ENCODE peak calls at places on chromosome 14, in nine cellular contexts. A is A549, O is fibroblast of mammary gland, K is HL-60, R is AG04450, Y is kidney epithelial cell, P is NB4, G is mammary epithelial cell, U is lung. W is an unnamed sample.

GRCh38 chr14:73770977-73771847 is 57.0 kb upstream of the PNMA1 start:
- DNase-seq in A (no peak), O (no peak), K (no peak), R (no peak), Y (no peak), P (no peak), G (no peak), U (no peak), W (no peak)

GRCh38 chr14:75566321-75566720 is 12.1 kb upstream of the FLVCR2 start:
- DNase-seq in A (no peak), O (peak), K (no peak), R (no peak), Y (no peak), P (no peak), G (no peak), U (no peak), W (peak)

GRCh38 chr14:101836131-101836530 is 74.6 kb downstream of the PPP2R5C start:
- DNase-seq in A (no peak), O (peak), K (no peak), R (no peak), Y (no peak), P (no peak), G (no peak), U (no peak), W (no peak)

GRCh38 chr14:50366589-50366988 is 30.1 kb downstream of the CDKL1 start:
- DNase-seq in A (no peak), O (no peak), K (no peak), R (no peak), Y (no peak), P (no peak), G (no peak), U (no peak), W (no peak)

GRCh38 chr14:103103461-103104388 is 9.2 kb downstream of the EXOC3L4 start:
- DNase-seq in A (peak), O (peak), K (peak), R (no peak), Y (no peak), P (peak), G (peak), U (no peak), W (peak)

GRCh38 chr14:68283378-68284123 is 464.0 kb downstream of the RAD51B start:
- DNase-seq in A (no peak), O (no peak), K (no peak), R (no peak), Y (no peak), P (no peak), G (no peak), U (no peak), W (peak)

GRCh38 chr14:33062476-33062875 is 123.8 kb downstream of the NPAS3 start:
- DNase-seq in A (no peak), O (no peak), K (no peak), R (no peak), Y (no peak), P (no peak), G (no peak), U (no peak), W (no peak)

GRCh38 chr14:101064121-101064661 is 160.7 kb upstream of the RTL1 start:
- DNase-seq in A (no peak), O (no peak), K (no peak), R (no peak), Y (no peak), P (no peak), G (no peak), U (no peak), W (no peak)

GRCh38 chr14:40139657-40140056 is 707.4 kb upstream of the FBXO33 start:
- DNase-seq in A (no peak), O (no peak), K (no peak), R (no peak), Y (no peak), P (no peak), G (no peak), U (no peak), W (no peak)

GRCh38 chr14:87002831-87003230 is 990.2 kb downstream of the GALC start:
- DNase-seq in A (no peak), O (peak), K (no peak), R (no peak), Y (no peak), P (no peak), G (no peak), U (no peak), W (peak)

GRCh38 chr14:38855513-38855912 is 247.5 kb downstream of the SEC23A start:
- DNase-seq in A (no peak), O (no peak), K (no peak), R (no peak), Y (no peak), P (no peak), G (no peak), U (no peak), W (no peak)

GRCh38 chr14:34536951-34537676 is 2.4 kb downstream of the EAPP start:
- DNase-seq in A (no peak), O (peak), K (no peak), R (peak), Y (peak), P (no peak), G (no peak), U (no peak), W (peak)

GRCh38 chr14:66495214-66496098 is 9.3 kb downstream of the CCDC196 start:
- DNase-seq in A (peak), O (peak), K (peak), R (peak), Y (peak), P (peak), G (peak), U (peak), W (peak)

GRCh38 chr14:100263141-100263540 is 24.2 kb downstream of the YY1 start:
- DNase-seq in A (no peak), O (peak), K (no peak), R (no peak), Y (no peak), P (no peak), G (no peak), U (no peak), W (peak)

GRCh38 chr14:75794615-75795038 is 133.6 kb downstream of the TTLL5 start:
- DNase-seq in A (no peak), O (peak), K (no peak), R (peak), Y (peak), P (no peak), G (peak), U (no peak), W (peak)

GRCh38 chr14:26204362-26204953 is 393.4 kb downstream of the NOVA1 start:
- DNase-seq in A (no peak), O (no peak), K (no peak), R (no peak), Y (no peak), P (no peak), G (no peak), U (no peak), W (no peak)

GRCh38 chr14:70622111-70622712 is 19.5 kb upstream of the TTC9 start:
- DNase-seq in A (peak), O (peak), K (peak), R (no peak), Y (no peak), P (peak), G (peak), U (no peak), W (peak)

GRCh38 chr14:36509056-36509917 is 10.7 kb downstream of the NKX2-1 start:
- DNase-seq in A (no peak), O (no peak), K (no peak), R (no peak), Y (no peak), P (no peak), G (no peak), U (no peak), W (no peak)

GRCh38 chr14:34175574-34175973 is 224.7 kb upstream of the EGLN3 start:
- DNase-seq in A (no peak), O (no peak), K (no peak), R (no peak), Y (no peak), P (no peak), G (no peak), U (no peak), W (no peak)

GRCh38 chr14:100861188-100861936 is 35.4 kb downstream of the MEG3 start:
- DNase-seq in A (no peak), O (peak), K (no peak), R (no peak), Y (no peak), P (no peak), G (no peak), U (no peak), W (no peak)

GRCh38 chr14:54453252-54453651 is 12.1 kb upstream of the CNIH1 start:
- DNase-seq in A (no peak), O (no peak), K (no peak), R (no peak), Y (no peak), P (no peak), G (peak), U (no peak), W (no peak)

GRCh38 chr14:87252103-87252502 is 740.9 kb downstream of the GALC start:
- DNase-seq in A (no peak), O (no peak), K (peak), R (no peak), Y (no peak), P (peak), G (no peak), U (no peak), W (no peak)

GRCh38 chr14:100706860-100707259 is 19.8 kb upstream of the DLK1 start:
- DNase-seq in A (no peak), O (no peak), K (no peak), R (no peak), Y (no peak), P (no peak), G (no peak), U (no peak), W (no peak)

GRCh38 chr14:73237219-73237785 is at the start of gene PAPLN:
- DNase-seq in A (peak), O (peak), K (no peak), R (no peak), Y (no peak), P (peak), G (peak), U (no peak), W (no peak)

GRCh38 chr14:92513966-92514843 is 624 bp downstream of the RIN3 start:
- DNase-seq in A (peak), O (peak), K (no peak), R (no peak), Y (no peak), P (peak), G (no peak), U (no peak), W (peak)

GRCh38 chr14:77458249-77458950 is 507 bp downstream of the AHSA1 start:
- DNase-seq in A (peak), O (peak), K (peak), R (no peak), Y (no peak), P (peak), G (peak), U (no peak), W (no peak)

GRCh38 chr14:81331229-81332026 is 68.7 kb downstream of the STON2 start:
- DNase-seq in A (no peak), O (no peak), K (no peak), R (no peak), Y (no peak), P (no peak), G (peak), U (no peak), W (no peak)

GRCh38 chr14:36905272-36906046 is 243.8 kb downstream of the PAX9 start:
- DNase-seq in A (no peak), O (no peak), K (no peak), R (no peak), Y (no peak), P (no peak), G (no peak), U (no peak), W (no peak)

GRCh38 chr14:90849787-90850444 is 33.7 kb upstream of the TTC7B start:
- DNase-seq in A (no peak), O (no peak), K (no peak), R (no peak), Y (no peak), P (no peak), G (no peak), U (no peak), W (no peak)

GRCh38 chr14:90853116-90853515 is 36.9 kb upstream of the TTC7B start:
- DNase-seq in A (no peak), O (no peak), K (no peak), R (no peak), Y (no peak), P (no peak), G (no peak), U (no peak), W (no peak)

GRCh38 chr14:90851327-90852036 is 35.3 kb upstream of the TTC7B start:
- DNase-seq in A (no peak), O (no peak), K (no peak), R (no peak), Y (no peak), P (no peak), G (no peak), U (no peak), W (no peak)

GRCh38 chr14:90848944-90849731 is 32.9 kb upstream of the TTC7B start:
- DNase-seq in A (no peak), O (no peak), K (no peak), R (no peak), Y (no peak), P (no peak), G (no peak), U (no peak), W (no peak)

DNA sequence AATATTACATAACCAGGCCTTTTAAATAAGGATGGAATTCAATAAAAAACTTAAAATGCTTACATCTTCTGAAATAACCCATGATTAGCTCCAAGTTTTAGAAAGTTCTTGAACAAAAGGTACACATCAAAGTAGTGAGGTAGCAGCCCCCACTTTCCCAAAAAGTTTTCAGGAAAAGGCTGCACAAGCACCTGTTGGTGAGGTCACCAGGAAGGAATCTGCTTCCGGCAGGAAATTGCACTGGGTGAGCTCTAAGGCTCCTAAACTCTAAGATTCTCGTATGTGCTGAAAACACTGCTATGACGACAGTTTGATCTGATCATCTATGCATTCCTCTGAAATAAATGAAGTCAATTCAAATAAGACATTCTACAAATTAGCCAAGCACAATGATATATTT is 34.3 kb upstream of the TTC7B start:
- DNase-seq in A (no peak), O (no peak), K (no peak), R (no peak), Y (peak), P (no peak), G (peak), U (no peak), W (peak)
- H3K4me3 ChIP-seq in A (no peak), O (no peak), K (no peak), R (no peak), Y (no peak), P (no peak), G (no peak), U (no peak), W (no peak)

GRCh38 chr14:53325176-53325806 is 172.2 kb upstream of the DDHD1 start:
- DNase-seq in A (no peak), O (peak), K (no peak), R (no peak), Y (no peak), P (peak), G (peak), U (no peak), W (no peak)
- TF ChIP-seq CTCF in A (no peak), O (peak), K (no peak), R (peak), Y (peak), P (peak), G (no peak), U (no peak), W (no peak)

DNA sequence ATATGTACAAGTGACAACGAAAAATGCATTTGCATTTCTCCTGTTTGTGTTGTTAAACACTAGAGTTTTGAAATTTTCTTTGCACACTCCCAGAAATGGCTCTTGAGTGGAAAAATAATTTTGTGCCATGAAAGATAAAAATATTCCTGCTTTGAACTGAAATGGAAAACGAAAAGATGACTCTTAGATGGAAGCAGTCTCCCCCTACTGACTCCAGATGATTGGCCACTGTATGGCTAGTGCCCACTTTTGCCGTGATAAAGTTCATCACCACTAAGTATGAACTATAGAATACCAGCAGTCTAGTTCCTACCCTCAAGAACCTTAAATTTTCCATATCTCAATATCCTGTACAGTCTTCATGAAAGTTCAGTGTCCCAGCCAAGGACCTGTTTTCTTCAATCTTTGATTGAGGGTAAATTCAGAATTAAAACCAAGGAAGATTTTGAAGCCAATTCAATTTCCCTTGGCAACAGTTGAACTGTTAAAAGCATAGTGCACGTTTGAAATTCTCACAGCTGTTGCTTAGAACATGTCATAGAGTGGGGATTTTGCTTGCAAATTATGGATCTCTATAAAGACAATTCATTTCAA is 1.6 kb upstream of the PPP2R5E start:
- DNase-seq in A (peak), O (peak), K (peak), R (no peak), Y (no peak), P (peak), G (no peak), U (no peak), W (peak)
- H3K4me3 ChIP-seq in A (peak), O (peak), K (no peak), R (peak), Y (no peak), P (peak), G (peak), U (no peak), W (peak)

GRCh38 chr14:30603402-30603801 is 18.7 kb upstream of the SCFD1 start:
- DNase-seq in A (no peak), O (peak), K (no peak), R (no peak), Y (no peak), P (peak), G (peak), U (no peak), W (no peak)

GRCh38 chr14:30597496-30597895 is 24.6 kb upstream of the SCFD1 start:
- DNase-seq in A (no peak), O (no peak), K (no peak), R (no peak), Y (no peak), P (no peak), G (no peak), U (no peak), W (no peak)

GRCh38 chr14:30601579-30601916 is 20.6 kb upstream of the SCFD1 start:
- DNase-seq in A (no peak), O (no peak), K (no peak), R (no peak), Y (no peak), P (no peak), G (no peak), U (no peak), W (no peak)

GRCh38 chr14:30596972-30597371 is 25.1 kb upstream of the SCFD1 start:
- DNase-seq in A (no peak), O (no peak), K (no peak), R (no peak), Y (no peak), P (no peak), G (no peak), U (no peak), W (no peak)

GRCh38 chr14:30600907-30601578 is 21.1 kb upstream of the SCFD1 start:
- DNase-seq in A (no peak), O (no peak), K (no peak), R (no peak), Y (no peak), P (no peak), G (no peak), U (no peak), W (no peak)
- TF ChIP-seq CTCF in A (no peak), O (no peak), K (no peak), R (no peak), Y (no peak), P (no peak), G (no peak), U (no peak), W (no peak)

DNA sequence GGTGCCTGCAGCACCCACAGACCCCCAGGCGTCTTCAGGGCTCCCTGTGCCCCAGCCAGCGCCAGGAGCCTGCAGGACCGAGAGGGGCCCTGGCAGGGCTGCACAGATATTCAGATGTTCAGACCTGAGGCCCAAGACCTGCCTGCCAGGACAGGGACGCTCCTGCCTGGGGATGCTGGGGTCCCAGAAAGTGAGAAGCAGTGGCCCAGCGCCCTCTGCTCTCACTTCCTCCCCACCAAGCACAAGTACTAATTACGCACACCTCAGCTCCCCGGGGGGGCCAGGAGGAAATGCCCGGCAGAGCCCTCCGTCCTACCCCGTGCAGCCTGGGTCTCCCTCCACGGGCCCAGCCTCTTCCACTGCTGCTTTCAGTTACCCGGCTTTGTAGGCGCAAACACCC is 28.8 kb upstream of the INF2 start:
- DNase-seq in A (no peak), O (no peak), K (no peak), R (no peak), Y (no peak), P (peak), G (no peak), U (no peak), W (no peak)
- H3K4me3 ChIP-seq in A (no peak), O (no peak), K (no peak), R (no peak), Y (no peak), P (no peak), G (no peak), U (no peak), W (no peak)

DNA sequence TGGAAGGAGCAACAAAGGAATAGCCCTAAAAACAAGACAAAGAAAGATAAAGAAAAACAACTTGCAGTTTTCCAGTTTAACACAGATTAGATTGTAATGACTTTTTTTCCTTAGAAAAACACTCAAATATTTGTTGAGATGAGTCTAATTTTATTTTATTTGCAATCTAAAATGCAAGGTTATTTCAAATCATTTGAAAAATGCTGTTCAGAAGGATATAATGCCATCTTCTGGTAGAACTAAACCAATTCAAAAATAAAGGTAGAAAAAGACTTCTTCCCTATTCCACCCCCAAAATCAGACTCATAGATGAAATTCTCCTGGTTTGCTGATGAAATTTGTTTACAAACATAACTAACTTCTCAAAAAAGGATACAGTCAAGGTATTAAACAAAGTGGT is 84.5 kb upstream of the TTC7B start:
- DNase-seq in A (no peak), O (peak), K (no peak), R (no peak), Y (no peak), P (no peak), G (no peak), U (no peak), W (peak)
- TF ChIP-seq CTCF in A (peak), O (peak), K (no peak), R (no peak), Y (peak), P (no peak), G (no peak), U (no peak), W (peak)

W was measured in AG10803.